ENCODE peak calls at places on chromosome 9, in four cellular contexts. B is left lung, R is H9, A is A549. H is an unnamed sample.

GRCh38 chr9:37437010-37437409 is 14.5 kb downstream of the GRHPR start:
- DNase-seq in B (no peak), R (no peak), A (no peak), H (no peak)

GRCh38 chr9:2017209-2017458 is 2.0 kb downstream of the SMARCA2 start:
- DNase-seq in B (no peak), R (peak; percentile 37), A (no peak), H (no peak)

GRCh38 chr9:16787724-16788123 is 82.7 kb downstream of the BNC2 start:
- DNase-seq in B (no peak), R (no peak), A (no peak), H (no peak)

GRCh38 chr9:14238044-14238443 is 75.9 kb downstream of the NFIB start:
- DNase-seq in B (no peak), R (peak; percentile 41), A (peak; percentile 81), H (peak; percentile 18)

GRCh38 chr9:105359899-105360298 is 87.9 kb upstream of the FSD1L start:
- DNase-seq in B (no peak), R (no peak), A (no peak), H (no peak)

GRCh38 chr9:93662952-93663572 is 86.7 kb downstream of the PHF2 start:
- DNase-seq in B (no peak), R (no peak), A (no peak), H (no peak)

GRCh38 chr9:88871669-88872068 is 119.6 kb upstream of the S1PR3 start:
- DNase-seq in B (no peak), R (no peak), A (no peak), H (no peak)

GRCh38 chr9:77163889-77164288 is 13.4 kb upstream of the VPS13A start:
- DNase-seq in B (no peak), R (no peak), A (no peak), H (no peak)

GRCh38 chr9:1458503-1458902 is 408.3 kb downstream of the DMRT2 start:
- DNase-seq in B (no peak), R (no peak), A (peak; percentile 14), H (peak; percentile 87)

GRCh38 chr9:41229408-41230401 is 40.6 kb upstream of the ZNG1F start:
- DNase-seq in B (peak; percentile 82), R (peak; percentile 54), A (peak; percentile 21), H (no peak)

GRCh38 chr9:111974092-111974681 is 77.6 kb downstream of the UGCG start:
- DNase-seq in B (no peak), R (no peak), A (no peak), H (no peak)

GRCh38 chr9:70480405-70480980 is 66.0 kb upstream of the KLF9 start:
- DNase-seq in B (peak; percentile 87), R (no peak), A (no peak), H (no peak)

GRCh38 chr9:22079873-22080341 is 70.8 kb upstream of the CDKN2B start:
- DNase-seq in B (no peak), R (no peak), A (no peak), H (peak; percentile 78)

GRCh38 chr9:110142868-110143866 is 64.8 kb downstream of the C9orf152 start:
- DNase-seq in B (no peak), R (peak; percentile 45), A (peak; percentile 51), H (no peak)

GRCh38 chr9:36319806-36320205 is 61.6 kb upstream of the GNE start:
- DNase-seq in B (no peak), R (no peak), A (peak; percentile 93), H (peak; percentile 91)

GRCh38 chr9:118503236-118503635 is 799.0 kb downstream of the TLR4 start:
- DNase-seq in B (no peak), R (no peak), A (no peak), H (peak; percentile 29)

GRCh38 chr9:88187631-88188030 is 49.4 kb upstream of the SPATA31C2 start:
- DNase-seq in B (no peak), R (no peak), A (no peak), H (no peak)

GRCh38 chr9:35650341-35651158 is at the start of gene SIT1:
- DNase-seq in B (no peak), R (no peak), A (no peak), H (no peak)

GRCh38 chr9:112084334-112084733 is 90.8 kb downstream of the SUSD1 start:
- DNase-seq in B (no peak), R (no peak), A (no peak), H (no peak)

GRCh38 chr9:79446540-79447307 is 125.0 kb upstream of the TLE4 start:
- DNase-seq in B (no peak), R (no peak), A (no peak), H (no peak)

GRCh38 chr9:78668148-78668825 is 371.4 kb downstream of the PSAT1 start:
- DNase-seq in B (no peak), R (no peak), A (no peak), H (peak; percentile 46)

GRCh38 chr9:22040760-22041159 is 31.7 kb upstream of the CDKN2B start:
- DNase-seq in B (no peak), R (no peak), A (no peak), H (no peak)

GRCh38 chr9:106868565-106868964 is 5.6 kb downstream of the ZNF462 start:
- DNase-seq in B (no peak), R (no peak), A (no peak), H (no peak)

GRCh38 chr9:98222885-98223640 is 30.6 kb upstream of the CORO2A start:
- DNase-seq in B (no peak), R (no peak), A (peak; percentile 79), H (peak; percentile 95)

GRCh38 chr9:114313186-114313585 is 9.7 kb upstream of the ORM1 start:
- DNase-seq in B (no peak), R (no peak), A (no peak), H (no peak)

GRCh38 chr9:72687331-72687730 is 165.9 kb downstream of the TMC1 start:
- DNase-seq in B (no peak), R (no peak), A (no peak), H (no peak)

GRCh38 chr9:96871176-96871575 is 16.9 kb upstream of the ZNF782 start:
- DNase-seq in B (no peak), R (no peak), A (no peak), H (no peak)

GRCh38 chr9:97398999-97399758 is 12.7 kb upstream of the TDRD7 start:
- DNase-seq in B (peak; percentile 95), R (peak; percentile 86), A (peak; percentile 85), H (peak; percentile 83)

GRCh38 chr9:129483467-129484324 is 137.2 kb downstream of the C9orf50 start:
- DNase-seq in B (peak; percentile 87), R (no peak), A (peak; percentile 91), H (no peak)

GRCh38 chr9:16482764-16483163 is 387.7 kb downstream of the BNC2 start:
- DNase-seq in B (no peak), R (no peak), A (no peak), H (no peak)

GRCh38 chr9:120921751-120922181 is 4.8 kb downstream of the TRAF1 start:
- DNase-seq in B (no peak), R (no peak), A (no peak), H (no peak)

GRCh38 chr9:90546200-90546599 is 96.4 kb downstream of the DIRAS2 start:
- DNase-seq in B (no peak), R (no peak), A (peak; percentile 67), H (peak; percentile 44)

GRCh38 chr9:6214903-6215302 is 704 bp upstream of the IL33 start:
- DNase-seq in B (no peak), R (no peak), A (no peak), H (no peak)

GRCh38 chr9:89677696-89678393 is 73.0 kb downstream of the GADD45G start:
- DNase-seq in B (peak; percentile 41), R (peak; percentile 92), A (no peak), H (no peak)

GRCh38 chr9:135926402-135927194 is 19.3 kb upstream of the CAMSAP1 start:
- DNase-seq in B (peak; percentile 90), R (no peak), A (peak; percentile 80), H (peak; percentile 75)

GRCh38 chr9:136711751-136712689 is at the start of gene DIPK1B:
- DNase-seq in B (peak; percentile 75), R (peak; percentile 75), A (no peak), H (no peak)

GRCh38 chr9:37302277-37302676 is 120.2 kb upstream of the GRHPR start:
- DNase-seq in B (no peak), R (no peak), A (no peak), H (no peak)

GRCh38 chr9:87887661-87888480 is 5.2 kb downstream of the SPATA31E1 start:
- DNase-seq in B (peak; percentile 67), R (no peak), A (no peak), H (no peak)

GRCh38 chr9:95134457-95134881 is 183.0 kb downstream of the FANCC start:
- DNase-seq in B (no peak), R (no peak), A (no peak), H (no peak)
- H3K27ac ChIP-seq in B (no peak overlapping the region), R (no peak overlapping the region), A (no peak overlapping the region), H (no peak overlapping the region)

DNA sequence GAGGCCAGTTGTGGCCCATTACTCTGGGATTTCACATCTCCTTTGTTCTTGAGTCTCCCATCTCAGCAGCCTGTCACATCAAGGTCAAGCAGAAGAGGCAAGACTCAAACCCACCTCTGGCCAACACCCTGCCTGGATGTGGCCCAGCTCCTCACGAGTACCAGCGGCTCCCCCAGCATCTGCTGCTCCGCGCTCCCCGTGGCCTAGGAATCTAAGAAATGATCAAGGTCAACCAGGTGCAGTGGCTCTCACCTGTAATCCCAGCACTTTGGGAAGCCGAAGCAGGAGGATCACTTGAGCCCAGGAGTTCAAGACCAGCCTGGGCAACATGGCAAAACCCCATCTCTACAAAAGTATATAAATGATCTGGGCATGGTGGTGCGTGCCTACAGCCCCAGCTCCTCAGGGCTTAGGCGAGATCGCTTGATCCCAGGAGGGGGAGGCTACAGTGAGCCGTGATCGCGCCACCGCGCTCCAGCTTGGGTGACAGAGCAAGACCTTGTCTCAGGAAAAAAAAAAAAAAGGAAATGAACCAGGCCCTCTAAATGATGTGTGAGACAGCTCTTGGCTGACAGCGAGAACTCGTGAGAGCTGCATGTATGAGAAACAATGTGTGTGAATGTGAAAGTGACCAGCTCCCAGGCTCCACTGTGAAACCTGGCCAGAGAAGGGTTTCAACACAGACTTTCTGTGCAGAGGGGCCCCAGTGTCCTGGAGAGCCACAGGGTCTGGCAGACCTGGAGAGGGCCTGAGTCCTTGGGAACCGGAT is 61.6 kb upstream of the ANGPTL2 start:
- DNase-seq in B (no peak), R (no peak), A (no peak), H (no peak)
- H3K27ac ChIP-seq in B (peak overlapping the region; percentile 45), R (no peak overlapping the region), A (no peak overlapping the region), H (no peak overlapping the region)

DNA sequence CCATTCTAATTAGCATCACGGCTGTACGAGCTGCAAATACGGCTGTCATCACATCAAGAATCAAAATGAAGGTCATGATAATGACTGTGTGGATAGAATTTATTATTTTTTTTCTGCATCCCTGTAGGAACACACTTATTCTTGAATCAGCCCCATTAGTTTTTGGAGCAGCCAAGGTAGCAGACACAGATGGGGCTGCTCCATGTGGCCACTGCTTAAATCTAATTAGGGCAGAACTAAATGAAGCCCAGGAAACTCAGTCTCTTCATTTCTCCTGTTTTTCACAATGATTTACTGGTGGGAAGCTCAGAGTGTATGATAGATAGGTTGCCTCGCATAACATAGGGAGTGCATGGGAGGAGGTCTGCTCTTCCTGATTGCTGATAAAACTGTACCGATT is 275.6 kb downstream of the GLIS3 start:
- DNase-seq in B (no peak), R (no peak), A (no peak), H (no peak)
- H3K27ac ChIP-seq in B (no peak overlapping the region), R (no peak overlapping the region), A (no peak overlapping the region), H (no peak overlapping the region)

DNA sequence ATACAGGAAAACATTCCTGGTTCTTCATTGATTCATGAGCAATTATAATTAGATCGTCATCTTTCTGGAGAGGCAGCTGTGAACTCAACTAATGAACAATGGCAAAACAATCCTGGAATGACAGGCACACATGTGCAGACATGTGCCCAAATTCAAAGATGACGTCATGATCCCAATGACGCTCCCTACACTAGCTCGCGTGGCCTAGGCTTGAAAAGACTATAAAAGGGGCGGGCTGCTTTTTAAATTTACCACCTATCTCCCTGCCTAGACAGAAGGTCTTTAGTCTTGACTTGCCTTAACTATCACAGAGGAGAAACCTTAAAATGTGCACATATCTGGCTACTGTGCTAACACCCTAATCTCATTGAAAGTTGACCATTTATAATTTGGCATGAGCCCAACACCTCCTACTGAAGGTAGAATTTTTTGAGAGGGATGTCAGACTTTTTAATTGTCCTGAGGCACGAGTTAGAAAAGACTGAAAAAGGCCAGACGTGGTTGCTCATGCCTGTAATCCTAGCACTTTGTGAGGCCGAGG is 88.2 kb downstream of the PRRT1B start:
- DNase-seq in B (no peak), R (no peak), A (no peak), H (peak; percentile 96)
- H3K27ac ChIP-seq in B (no peak overlapping the region), R (no peak overlapping the region), A (no peak overlapping the region), H (peak overlapping the region; percentile 86)

H was measured in epithelial cell of prostate.